ENCODE peak calls at places on chromosomes 16 and 17, in seven cellular contexts. V, L, E, H, A, U and R are unnamed samples.
A peak's percentile ranks its signal among the peaks of the same experiment; 100 is the strongest.

GRCh38 chr16:83878838-83879237 is 20.1 kb upstream of the MLYCD start:
- ATAC-seq in V (no peak), L (peak; percentile 41), E (no peak), H (no peak), A (no peak), U (no peak), R (no peak)

GRCh38 chr17:78426293-78426879 is 47.9 kb downstream of the PGS1 start:
- ATAC-seq in V (no peak), L (no peak), E (no peak), H (no peak), A (no peak), U (no peak), R (no peak)

GRCh38 chr17:64309710-64310109 is 46.6 kb upstream of the TEX2 start:
- ATAC-seq in V (no peak), L (no peak), E (no peak), H (no peak), A (no peak), U (no peak), R (no peak)

GRCh38 chr16:11750056-11750455 is 7.4 kb upstream of the TXNDC11 start:
- ATAC-seq in V (no peak), L (no peak), E (no peak), H (no peak), A (no peak), U (no peak), R (no peak)

GRCh38 chr17:38443356-38444026 is 15.2 kb downstream of the ARHGAP23 start:
- ATAC-seq in V (peak; percentile 11), L (no peak), E (no peak), H (peak; percentile 40), A (peak; percentile 35), U (no peak), R (no peak)

GRCh38 chr16:50461400-50461760 is 86.8 kb upstream of the NKD1 start:
- ATAC-seq in V (no peak), L (peak; percentile 4), E (no peak), H (no peak), A (no peak), U (no peak), R (no peak)

GRCh38 chr16:84765606-84766580 is 53.9 kb upstream of the CRISPLD2 start:
- ATAC-seq in V (no peak), L (no peak), E (no peak), H (no peak), A (peak; percentile 20), U (no peak), R (peak; percentile 89)

GRCh38 chr16:72415379-72415778 is 243.4 kb upstream of the PMFBP1 start:
- ATAC-seq in V (no peak), L (no peak), E (no peak), H (no peak), A (no peak), U (no peak), R (no peak)

GRCh38 chr17:58920773-58921172 is 165.1 kb downstream of the PPM1E start:
- ATAC-seq in V (no peak), L (no peak), E (no peak), H (no peak), A (no peak), U (no peak), R (no peak)

GRCh38 chr16:24906199-24906808 is 60.5 kb downstream of the SLC5A11 start:
- ATAC-seq in V (no peak), L (peak; percentile 68), E (no peak), H (no peak), A (no peak), U (no peak), R (no peak)

GRCh38 chr16:48511716-48512115 is 98.3 kb downstream of the N4BP1 start:
- ATAC-seq in V (no peak), L (no peak), E (no peak), H (peak; percentile 74), A (no peak), U (no peak), R (no peak)

GRCh38 chr17:15143524-15143923 is 121.6 kb downstream of the PMP22 start:
- ATAC-seq in V (no peak), L (no peak), E (no peak), H (no peak), A (no peak), U (no peak), R (no peak)

GRCh38 chr17:20999841-21000532 is 42.8 kb downstream of the USP22 start:
- ATAC-seq in V (no peak), L (no peak), E (no peak), H (no peak), A (no peak), U (no peak), R (no peak)

GRCh38 chr17:66397486-66397885 is 95.1 kb downstream of the PRKCA start:
- ATAC-seq in V (peak; percentile 31), L (no peak), E (no peak), H (no peak), A (peak; percentile 69), U (peak; percentile 17), R (peak; percentile 51)

GRCh38 chr16:23355106-23355670 is 53.1 kb downstream of the SCNN1B start:
- ATAC-seq in V (no peak), L (no peak), E (no peak), H (no peak), A (no peak), U (no peak), R (no peak)

GRCh38 chr16:10997485-10997884 is 53.1 kb downstream of the CLEC16A start:
- ATAC-seq in V (no peak), L (no peak), E (no peak), H (no peak), A (no peak), U (no peak), R (no peak)